ENCODE peak calls at places on chromosomes 16 and 17, in seven cellular contexts. E is heart right ventricle; U is IMR-90; D is HepG2; H is CD4-positive, alpha-beta T cell; S is sigmoid colon; Y is progenitor cell of endocrine pancreas. R is an unnamed sample.

GRCh38 chr16:83661656-83662055 is 146.1 kb upstream of the HSBP1 start:
- DNase-seq in E (no peak), U (no peak), D (no peak), H (no peak), S (no peak), Y (no peak), R (no peak)

GRCh38 chr17:57900991-57901743 is 51.3 kb upstream of the MRPS23 start:
- DNase-seq in E (no peak), U (no peak), D (no peak), H (no peak), S (no peak), Y (no peak), R (no peak)

GRCh38 chr17:38554430-38555350 is 51.1 kb downstream of the SRCIN1 start:
- DNase-seq in E (no peak), U (peak), D (no peak), H (no peak), S (no peak), Y (no peak), R (no peak)

GRCh38 chr16:30186782-30187555 is 3.6 kb downstream of the CORO1A start:
- DNase-seq in E (peak), U (no peak), D (peak), H (peak), S (peak), Y (peak), R (peak)

GRCh38 chr17:17172990-17173389 is 33.1 kb downstream of the PLD6 start:
- DNase-seq in E (no peak), U (no peak), D (no peak), H (no peak), S (no peak), Y (no peak), R (no peak)

GRCh38 chr16:31181102-31181830 is 1.3 kb downstream of the FUS start:
- DNase-seq in E (peak), U (peak), D (no peak), H (no peak), S (peak), Y (no peak), R (no peak)

GRCh38 chr17:63406689-63407330 is 39.3 kb downstream of the CYB561 start:
- DNase-seq in E (peak), U (peak), D (peak), H (peak), S (peak), Y (peak), R (peak)

GRCh38 chr17:57915980-57916757 is 39.0 kb downstream of the CUEDC1 start:
- DNase-seq in E (no peak), U (peak), D (no peak), H (no peak), S (no peak), Y (peak), R (peak)

GRCh38 chr17:64398330-64398729 is 7.7 kb upstream of the PECAM1 start:
- DNase-seq in E (no peak), U (no peak), D (no peak), H (no peak), S (no peak), Y (no peak), R (no peak)

GRCh38 chr17:38864636-38865398 is 5.0 kb upstream of the LASP1 start:
- DNase-seq in E (no peak), U (peak), D (peak), H (no peak), S (no peak), Y (no peak), R (no peak)

GRCh38 chr17:44906010-44906646 is 6.9 kb upstream of the EFTUD2 start:
- DNase-seq in E (no peak), U (peak), D (no peak), H (no peak), S (no peak), Y (no peak), R (no peak)

GRCh38 chr17:32117399-32117798 is 24.9 kb upstream of the RHOT1 start:
- DNase-seq in E (no peak), U (no peak), D (no peak), H (no peak), S (no peak), Y (no peak), R (no peak)

GRCh38 chr17:5123343-5124124 is 7.7 kb downstream of the USP6 start:
- DNase-seq in E (peak), U (no peak), D (no peak), H (no peak), S (peak), Y (peak), R (no peak)

GRCh38 chr17:65109990-65110680 is 27.0 kb upstream of the RGS9 start:
- DNase-seq in E (no peak), U (peak), D (no peak), H (no peak), S (peak), Y (no peak), R (no peak)

GRCh38 chr17:7043544-7044268 is at the start of gene SLC16A11:
- DNase-seq in E (no peak), U (peak), D (no peak), H (no peak), S (no peak), Y (peak), R (no peak)

GRCh38 chr17:51120357-51120738 is 320 bp downstream of the SPAG9 start:
- DNase-seq in E (no peak), U (peak), D (no peak), H (peak), S (peak), Y (no peak), R (peak)

GRCh38 chr17:6543079-6544010 is 13.0 kb downstream of the PITPNM3 start:
- DNase-seq in E (no peak), U (no peak), D (no peak), H (no peak), S (no peak), Y (no peak), R (no peak)

GRCh38 chr17:55770220-55770870 is 19.5 kb downstream of the PCTP start:
- DNase-seq in E (no peak), U (peak), D (peak), H (no peak), S (no peak), Y (no peak), R (no peak)
- TF ChIP-seq CTCF in E (peak), U (peak), D (peak), H (no peak), S (peak), Y (peak), R (peak)

GRCh38 chr17:48149174-48150106 is 41.9 kb downstream of the SNX11 start:
- DNase-seq in E (no peak), U (no peak), D (peak), H (no peak), S (no peak), Y (no peak), R (no peak)

GRCh38 chr17:48155889-48156670 is 48.5 kb downstream of the SNX11 start:
- DNase-seq in E (no peak), U (no peak), D (no peak), H (no peak), S (no peak), Y (no peak), R (no peak)

GRCh38 chr17:48150602-48151001 is 43.0 kb downstream of the SNX11 start:
- DNase-seq in E (no peak), U (no peak), D (no peak), H (no peak), S (no peak), Y (no peak), R (no peak)

GRCh38 chr17:48150107-48150463 is 42.5 kb downstream of the SNX11 start:
- DNase-seq in E (no peak), U (no peak), D (no peak), H (no peak), S (no peak), Y (no peak), R (no peak)

DNA sequence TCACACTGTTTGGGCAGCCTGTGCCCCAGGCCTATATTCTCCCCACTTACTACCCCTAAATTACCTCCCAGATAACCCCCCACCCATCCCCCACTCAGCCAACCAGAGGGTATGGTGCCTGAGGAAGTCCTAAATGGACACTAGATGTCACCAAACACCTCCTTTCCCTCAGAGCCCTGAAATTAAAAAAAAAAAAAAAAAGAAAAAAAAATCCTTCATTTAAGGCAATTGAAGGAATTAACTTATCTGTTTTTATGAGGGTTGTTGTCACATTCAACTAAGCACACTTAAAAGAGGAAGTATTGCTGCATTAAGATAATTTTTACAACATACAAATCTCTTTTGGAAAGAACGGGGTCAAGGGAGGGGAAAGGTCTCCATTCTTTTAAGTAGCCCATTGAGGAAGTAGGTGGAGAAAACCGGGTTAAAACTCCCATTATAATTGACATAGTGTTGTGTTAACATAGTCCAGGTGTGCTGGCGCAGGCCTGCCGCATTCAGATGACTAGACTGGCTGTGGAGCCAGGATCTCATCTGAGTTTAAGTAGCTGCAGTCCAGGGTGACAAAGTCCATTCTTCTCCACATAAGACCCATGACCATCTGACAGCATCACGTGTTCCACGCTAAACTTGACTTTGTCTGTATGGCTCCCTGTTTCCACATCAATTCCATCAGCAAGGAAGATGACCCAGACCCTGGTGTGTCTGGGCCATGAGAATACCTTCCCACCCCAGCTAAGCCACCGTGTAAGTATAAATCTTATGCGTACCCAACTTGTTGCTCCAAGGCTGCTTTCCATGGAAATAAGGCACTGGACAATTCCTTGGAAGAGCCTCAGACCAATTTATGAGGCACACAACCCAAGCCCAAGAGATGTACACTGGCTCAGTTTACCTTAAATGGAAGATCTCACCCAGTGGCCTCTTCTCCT is 46.4 kb downstream of the SNX11 start:
- DNase-seq in E (no peak), U (peak), D (peak), H (no peak), S (no peak), Y (peak), R (peak)
- TF ChIP-seq CTCF in E (peak), U (peak), D (peak), H (no peak), S (no peak), Y (peak), R (peak)

GRCh38 chr17:46876353-46876887 is 25.0 kb downstream of the WNT9B start:
- DNase-seq in E (no peak), U (no peak), D (peak), H (no peak), S (no peak), Y (peak), R (no peak)
- TF ChIP-seq CTCF in E (peak), U (no peak), D (peak), H (no peak), S (no peak), Y (peak), R (peak)

GRCh38 chr17:40122466-40122943 is 734 bp downstream of the MSL1 start:
- DNase-seq in E (peak), U (peak), D (no peak), H (no peak), S (peak), Y (peak), R (peak)
- TF ChIP-seq CTCF in E (no peak), U (peak), D (peak), H (no peak), S (no peak), Y (peak), R (no peak)

GRCh38 chr17:9468532-9468931 is 107.1 kb downstream of the STX8 start:
- DNase-seq in E (no peak), U (no peak), D (no peak), H (no peak), S (no peak), Y (no peak), R (no peak)

GRCh38 chr17:9468937-9469336 is 106.7 kb downstream of the STX8 start:
- DNase-seq in E (no peak), U (no peak), D (no peak), H (no peak), S (no peak), Y (no peak), R (no peak)

GRCh38 chr17:9470171-9470570 is 105.4 kb downstream of the STX8 start:
- DNase-seq in E (no peak), U (no peak), D (no peak), H (no peak), S (no peak), Y (no peak), R (no peak)

GRCh38 chr17:9467518-9467917 is 108.1 kb downstream of the STX8 start:
- DNase-seq in E (no peak), U (no peak), D (no peak), H (no peak), S (no peak), Y (no peak), R (no peak)

DNA sequence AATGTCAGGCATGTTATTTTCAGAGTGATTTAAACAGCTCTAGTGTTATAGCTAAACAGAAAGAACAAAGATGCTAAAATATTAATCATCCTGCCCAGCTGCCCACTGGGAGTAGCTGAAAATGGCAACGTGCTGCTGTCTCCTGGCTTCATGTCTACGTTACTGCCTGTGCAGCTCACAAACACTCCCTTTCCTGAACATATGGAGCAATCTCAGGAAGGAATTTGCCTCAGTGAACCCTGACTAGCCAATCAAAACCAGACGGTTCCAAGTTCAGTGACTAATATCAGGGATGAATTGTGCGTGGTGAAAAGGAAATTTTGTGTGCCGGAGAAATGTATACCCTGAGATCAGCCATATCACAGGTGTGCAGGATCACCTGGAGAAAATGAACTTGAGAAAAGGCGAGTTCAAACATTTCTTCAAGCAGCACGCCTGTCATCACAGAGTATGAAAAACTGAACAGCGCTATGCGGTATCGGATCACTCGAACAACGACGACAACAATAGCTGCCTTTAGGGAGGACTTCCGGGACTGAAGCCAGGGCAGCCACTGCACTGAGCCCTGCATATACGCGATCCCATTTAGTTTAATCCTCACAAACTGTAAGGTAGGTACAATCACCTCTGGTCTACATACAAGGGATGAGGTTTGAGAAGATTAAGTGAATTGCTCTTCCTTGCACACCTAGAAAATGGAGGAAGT is 110.3 kb downstream of the STX8 start:
- DNase-seq in E (no peak), U (peak), D (no peak), H (no peak), S (no peak), Y (no peak), R (no peak)
- TF ChIP-seq CTCF in E (no peak), U (no peak), D (no peak), H (no peak), S (no peak), Y (no peak), R (no peak)

GRCh38 chr17:10646393-10646990 is 10.6 kb downstream of the MYH3 start:
- DNase-seq in E (peak), U (peak), D (peak), H (peak), S (peak), Y (peak), R (peak)
- TF ChIP-seq CTCF in E (peak), U (peak), D (peak), H (peak), S (peak), Y (peak), R (peak)

GRCh38 chr16:89291776-89292175 is 74.3 kb downstream of the ZNF778 start:
- DNase-seq in E (no peak), U (no peak), D (no peak), H (no peak), S (no peak), Y (no peak), R (no peak)
- TF ChIP-seq CTCF in E (no peak), U (no peak), D (no peak), H (no peak), S (no peak), Y (no peak), R (no peak)

GRCh38 chr17:60142872-60143499 is 6.8 kb upstream of the CA4 start:
- DNase-seq in E (peak), U (peak), D (peak), H (peak), S (peak), Y (peak), R (peak)
- TF ChIP-seq CTCF in E (peak), U (peak), D (peak), H (peak), S (no peak), Y (peak), R (peak)

GRCh38 chr17:2023692-2024571 is 1.2 kb downstream of the RTN4RL1 start:
- DNase-seq in E (peak), U (peak), D (no peak), H (no peak), S (peak), Y (peak), R (no peak)
- TF ChIP-seq CTCF in E (no peak), U (no peak), D (no peak), H (no peak), S (no peak), Y (peak), R (no peak)